ENCODE peak calls at places on chromosome 9, in nine cellular contexts. One of them, this sample, is unnamed.

GRCh38 chr9:96009690-96010477 is 134.4 kb downstream of the ERCC6L2 start:
- DNase-seq in breast epithelium: no peak
- DNase-seq in HL-60: peak
- DNase-seq in mammary epithelial cell: peak
- DNase-seq in CD8-positive, alpha-beta T cell: peak
- DNase-seq in B cell: no peak
- DNase-seq in K562: no peak
- DNase-seq in A549: no peak
- DNase-seq in fibroblast of pulmonary artery: no peak
- DNase-seq in this sample: no peak

GRCh38 chr9:92664394-92665152 is 5.4 kb downstream of the IPPK start:
- DNase-seq in CD8-positive, alpha-beta T cell: no peak
- DNase-seq in A549: no peak
- DNase-seq in HL-60: no peak
- DNase-seq in breast epithelium: peak
- DNase-seq in mammary epithelial cell: no peak
- DNase-seq in K562: no peak
- DNase-seq in B cell: no peak
- DNase-seq in fibroblast of pulmonary artery: no peak
- DNase-seq in this sample: no peak

GRCh38 chr9:131274674-131275331 is 1.5 kb downstream of the FAM78A start:
- DNase-seq in breast epithelium: no peak
- DNase-seq in K562: peak
- DNase-seq in HL-60: no peak
- DNase-seq in B cell: no peak
- DNase-seq in mammary epithelial cell: no peak
- DNase-seq in fibroblast of pulmonary artery: no peak
- DNase-seq in CD8-positive, alpha-beta T cell: no peak
- DNase-seq in A549: no peak
- DNase-seq in this sample: no peak

GRCh38 chr9:134690946-134691694 is 49.5 kb downstream of the COL5A1 start:
- DNase-seq in breast epithelium: no peak
- DNase-seq in fibroblast of pulmonary artery: no peak
- DNase-seq in mammary epithelial cell: no peak
- DNase-seq in A549: no peak
- DNase-seq in CD8-positive, alpha-beta T cell: no peak
- DNase-seq in K562: no peak
- DNase-seq in B cell: no peak
- DNase-seq in HL-60: no peak
- DNase-seq in this sample: no peak

GRCh38 chr9:80061096-80061495 is 489.3 kb downstream of the TLE4 start:
- DNase-seq in breast epithelium: no peak
- DNase-seq in mammary epithelial cell: no peak
- DNase-seq in K562: no peak
- DNase-seq in A549: no peak
- DNase-seq in HL-60: no peak
- DNase-seq in B cell: no peak
- DNase-seq in fibroblast of pulmonary artery: no peak
- DNase-seq in CD8-positive, alpha-beta T cell: no peak
- DNase-seq in this sample: peak

GRCh38 chr9:136671646-136672430 is 9.1 kb downstream of the EGFL7 start:
- DNase-seq in fibroblast of pulmonary artery: no peak
- DNase-seq in A549: no peak
- DNase-seq in B cell: peak
- DNase-seq in HL-60: no peak
- DNase-seq in mammary epithelial cell: no peak
- DNase-seq in CD8-positive, alpha-beta T cell: no peak
- DNase-seq in breast epithelium: no peak
- DNase-seq in K562: peak
- DNase-seq in this sample: peak

GRCh38 chr9:94644543-94644942 is 5.2 kb upstream of the FBP1 start:
- DNase-seq in B cell: no peak
- DNase-seq in mammary epithelial cell: no peak
- DNase-seq in CD8-positive, alpha-beta T cell: no peak
- DNase-seq in fibroblast of pulmonary artery: no peak
- DNase-seq in A549: no peak
- DNase-seq in HL-60: no peak
- DNase-seq in breast epithelium: no peak
- DNase-seq in K562: no peak
- DNase-seq in this sample: no peak

GRCh38 chr9:2602704-2603116 is 18.9 kb upstream of the VLDLR start:
- DNase-seq in CD8-positive, alpha-beta T cell: no peak
- DNase-seq in mammary epithelial cell: no peak
- DNase-seq in K562: no peak
- DNase-seq in breast epithelium: no peak
- DNase-seq in A549: peak
- DNase-seq in fibroblast of pulmonary artery: peak
- DNase-seq in B cell: no peak
- DNase-seq in HL-60: peak
- DNase-seq in this sample: no peak

GRCh38 chr9:17613723-17614122 is 34.9 kb downstream of the SH3GL2 start:
- DNase-seq in B cell: no peak
- DNase-seq in A549: no peak
- DNase-seq in fibroblast of pulmonary artery: peak
- DNase-seq in mammary epithelial cell: peak
- DNase-seq in breast epithelium: no peak
- DNase-seq in K562: no peak
- DNase-seq in CD8-positive, alpha-beta T cell: no peak
- DNase-seq in HL-60: no peak
- DNase-seq in this sample: peak

GRCh38 chr9:125889122-125889523 is 141.9 kb downstream of the PBX3 start:
- DNase-seq in A549: no peak
- DNase-seq in K562: no peak
- DNase-seq in CD8-positive, alpha-beta T cell: peak
- DNase-seq in fibroblast of pulmonary artery: no peak
- DNase-seq in breast epithelium: no peak
- DNase-seq in HL-60: no peak
- DNase-seq in mammary epithelial cell: peak
- DNase-seq in B cell: peak
- DNase-seq in this sample: no peak

GRCh38 chr9:129270205-129270604 is 92.1 kb upstream of the IER5L start:
- DNase-seq in breast epithelium: no peak
- DNase-seq in mammary epithelial cell: no peak
- DNase-seq in A549: no peak
- DNase-seq in B cell: peak
- DNase-seq in HL-60: no peak
- DNase-seq in fibroblast of pulmonary artery: no peak
- DNase-seq in CD8-positive, alpha-beta T cell: peak
- DNase-seq in K562: no peak
- DNase-seq in this sample: no peak

GRCh38 chr9:3865373-3865772 is 339.6 kb upstream of the RFX3 start:
- DNase-seq in mammary epithelial cell: peak
- DNase-seq in CD8-positive, alpha-beta T cell: no peak
- DNase-seq in K562: no peak
- DNase-seq in A549: no peak
- DNase-seq in fibroblast of pulmonary artery: peak
- DNase-seq in breast epithelium: no peak
- DNase-seq in B cell: no peak
- DNase-seq in HL-60: no peak
- DNase-seq in this sample: peak

GRCh38 chr9:115849679-115850412 is 303.7 kb upstream of the PAPPA start:
- DNase-seq in K562: no peak
- DNase-seq in mammary epithelial cell: no peak
- DNase-seq in breast epithelium: no peak
- DNase-seq in A549: no peak
- DNase-seq in HL-60: no peak
- DNase-seq in B cell: no peak
- DNase-seq in fibroblast of pulmonary artery: no peak
- DNase-seq in CD8-positive, alpha-beta T cell: no peak
- DNase-seq in this sample: no peak

GRCh38 chr9:116750543-116750942 is 63.4 kb downstream of the TRIM32 start:
- DNase-seq in breast epithelium: no peak
- DNase-seq in mammary epithelial cell: no peak
- DNase-seq in B cell: no peak
- DNase-seq in CD8-positive, alpha-beta T cell: no peak
- DNase-seq in A549: no peak
- DNase-seq in fibroblast of pulmonary artery: no peak
- DNase-seq in HL-60: no peak
- DNase-seq in K562: no peak
- DNase-seq in this sample: no peak

GRCh38 chr9:119698535-119698934 is 329.3 kb upstream of the BRINP1 start:
- DNase-seq in HL-60: no peak
- DNase-seq in fibroblast of pulmonary artery: no peak
- DNase-seq in breast epithelium: no peak
- DNase-seq in A549: no peak
- DNase-seq in mammary epithelial cell: no peak
- DNase-seq in B cell: no peak
- DNase-seq in K562: no peak
- DNase-seq in CD8-positive, alpha-beta T cell: no peak
- DNase-seq in this sample: no peak

GRCh38 chr9:119701651-119702050 is 332.4 kb upstream of the BRINP1 start:
- DNase-seq in CD8-positive, alpha-beta T cell: no peak
- DNase-seq in B cell: no peak
- DNase-seq in K562: no peak
- DNase-seq in breast epithelium: no peak
- DNase-seq in fibroblast of pulmonary artery: no peak
- DNase-seq in A549: no peak
- DNase-seq in mammary epithelial cell: no peak
- DNase-seq in HL-60: no peak
- DNase-seq in this sample: no peak

GRCh38 chr9:119697996-119698395 is 328.8 kb upstream of the BRINP1 start:
- DNase-seq in K562: no peak
- DNase-seq in CD8-positive, alpha-beta T cell: no peak
- DNase-seq in mammary epithelial cell: no peak
- DNase-seq in B cell: no peak
- DNase-seq in fibroblast of pulmonary artery: no peak
- DNase-seq in HL-60: no peak
- DNase-seq in A549: no peak
- DNase-seq in breast epithelium: no peak
- DNase-seq in this sample: no peak
- TF ChIP-seq CTCF in K562: no peak
- TF ChIP-seq CTCF in CD8-positive, alpha-beta T cell: no peak
- TF ChIP-seq CTCF in mammary epithelial cell: no peak
- TF ChIP-seq CTCF in B cell: no peak
- TF ChIP-seq CTCF in fibroblast of pulmonary artery: no peak
- TF ChIP-seq CTCF in HL-60: no peak
- TF ChIP-seq CTCF in A549: no peak
- TF ChIP-seq CTCF in breast epithelium: no peak
- TF ChIP-seq CTCF in this sample: no peak

DNA sequence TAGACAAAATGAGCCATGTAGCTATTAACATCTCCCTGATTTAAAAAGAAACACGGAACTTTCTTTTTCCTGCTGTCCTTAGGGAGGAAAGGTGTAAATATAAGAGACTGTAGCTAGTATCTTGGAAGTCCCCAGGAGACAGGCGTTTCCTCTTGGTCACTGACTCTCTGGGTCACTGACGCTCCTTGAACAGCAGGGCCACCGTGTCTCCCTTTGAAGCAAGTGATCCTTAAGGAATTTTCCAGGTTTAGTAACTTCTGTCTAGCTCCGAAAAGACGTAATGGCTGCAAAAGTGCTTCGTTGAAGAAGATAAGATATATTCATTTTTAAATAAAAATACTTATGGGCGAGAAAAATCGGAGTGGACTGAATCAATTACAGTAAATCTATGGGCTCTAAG is 743 bp upstream of the CLTA start:
- DNase-seq in B cell: peak
- DNase-seq in HL-60: no peak
- DNase-seq in K562: no peak
- DNase-seq in fibroblast of pulmonary artery: no peak
- DNase-seq in CD8-positive, alpha-beta T cell: no peak
- DNase-seq in mammary epithelial cell: peak
- DNase-seq in breast epithelium: no peak
- DNase-seq in A549: peak
- DNase-seq in this sample: no peak
- TF ChIP-seq CTCF in B cell: no peak
- TF ChIP-seq CTCF in HL-60: no peak
- TF ChIP-seq CTCF in K562: no peak
- TF ChIP-seq CTCF in fibroblast of pulmonary artery: no peak
- TF ChIP-seq CTCF in CD8-positive, alpha-beta T cell: no peak
- TF ChIP-seq CTCF in mammary epithelial cell: no peak
- TF ChIP-seq CTCF in breast epithelium: no peak
- TF ChIP-seq CTCF in A549: no peak
- TF ChIP-seq CTCF in this sample: no peak

GRCh38 chr9:114587345-114588149 is at the start of gene ATP6V1G1:
- DNase-seq in K562: peak
- DNase-seq in A549: peak
- DNase-seq in fibroblast of pulmonary artery: peak
- DNase-seq in mammary epithelial cell: peak
- DNase-seq in B cell: peak
- DNase-seq in HL-60: peak
- DNase-seq in CD8-positive, alpha-beta T cell: peak
- DNase-seq in breast epithelium: peak
- DNase-seq in this sample: peak
- TF ChIP-seq CTCF in K562: peak
- TF ChIP-seq CTCF in A549: no peak
- TF ChIP-seq CTCF in fibroblast of pulmonary artery: peak
- TF ChIP-seq CTCF in mammary epithelial cell: peak
- TF ChIP-seq CTCF in B cell: no peak
- TF ChIP-seq CTCF in HL-60: no peak
- TF ChIP-seq CTCF in CD8-positive, alpha-beta T cell: no peak
- TF ChIP-seq CTCF in breast epithelium: no peak
- TF ChIP-seq CTCF in this sample: no peak

GRCh38 chr9:133680976-133681657 is 45.0 kb downstream of the DBH start:
- DNase-seq in mammary epithelial cell: no peak
- DNase-seq in fibroblast of pulmonary artery: no peak
- DNase-seq in breast epithelium: no peak
- DNase-seq in A549: no peak
- DNase-seq in K562: no peak
- DNase-seq in CD8-positive, alpha-beta T cell: no peak
- DNase-seq in HL-60: no peak
- DNase-seq in B cell: no peak
- DNase-seq in this sample: no peak

GRCh38 chr9:133679056-133679455 is 42.9 kb downstream of the DBH start:
- DNase-seq in CD8-positive, alpha-beta T cell: no peak
- DNase-seq in fibroblast of pulmonary artery: no peak
- DNase-seq in B cell: no peak
- DNase-seq in breast epithelium: no peak
- DNase-seq in K562: no peak
- DNase-seq in A549: no peak
- DNase-seq in HL-60: no peak
- DNase-seq in mammary epithelial cell: no peak
- DNase-seq in this sample: no peak

GRCh38 chr9:133679466-133680051 is 43.4 kb downstream of the DBH start:
- DNase-seq in B cell: no peak
- DNase-seq in A549: no peak
- DNase-seq in HL-60: no peak
- DNase-seq in CD8-positive, alpha-beta T cell: no peak
- DNase-seq in breast epithelium: no peak
- DNase-seq in K562: no peak
- DNase-seq in fibroblast of pulmonary artery: no peak
- DNase-seq in mammary epithelial cell: no peak
- DNase-seq in this sample: no peak

GRCh38 chr9:133681658-133682306 is 45.6 kb downstream of the DBH start:
- DNase-seq in K562: no peak
- DNase-seq in fibroblast of pulmonary artery: no peak
- DNase-seq in breast epithelium: no peak
- DNase-seq in mammary epithelial cell: no peak
- DNase-seq in HL-60: no peak
- DNase-seq in CD8-positive, alpha-beta T cell: no peak
- DNase-seq in B cell: no peak
- DNase-seq in A549: no peak
- DNase-seq in this sample: no peak

GRCh38 chr9:133680250-133680975 is 44.2 kb downstream of the DBH start:
- DNase-seq in B cell: no peak
- DNase-seq in CD8-positive, alpha-beta T cell: no peak
- DNase-seq in mammary epithelial cell: no peak
- DNase-seq in A549: no peak
- DNase-seq in fibroblast of pulmonary artery: no peak
- DNase-seq in HL-60: no peak
- DNase-seq in K562: peak
- DNase-seq in breast epithelium: no peak
- DNase-seq in this sample: no peak
- TF ChIP-seq CTCF in B cell: no peak
- TF ChIP-seq CTCF in CD8-positive, alpha-beta T cell: no peak
- TF ChIP-seq CTCF in mammary epithelial cell: no peak
- TF ChIP-seq CTCF in A549: no peak
- TF ChIP-seq CTCF in fibroblast of pulmonary artery: no peak
- TF ChIP-seq CTCF in HL-60: no peak
- TF ChIP-seq CTCF in K562: no peak
- TF ChIP-seq CTCF in breast epithelium: no peak
- TF ChIP-seq CTCF in this sample: no peak